ENCODE peak calls at places on chromosomes 7 and 10, in ten cellular contexts. H, C, I, E, L, A, T, Q, J and O are unnamed samples.

GRCh38 chr7:99035723-99036530 is 108.0 kb downstream of the SMURF1 start:
- DNase-seq in H (no peak), C (no peak), I (no peak), E (no peak), L (no peak), A (no peak), T (no peak), Q (no peak), J (no peak), O (no peak)

GRCh38 chr10:6957851-6958250 is 377.8 kb upstream of the PRKCQ start:
- DNase-seq in H (no peak), C (no peak), I (no peak), E (no peak), L (no peak), A (no peak), T (no peak), Q (no peak), J (no peak), O (no peak)

GRCh38 chr10:80122110-80122710 is 10.3 kb upstream of the PLAC9 start:
- DNase-seq in H (no peak), C (no peak), I (no peak), E (no peak), L (no peak), A (no peak), T (no peak), Q (no peak), J (no peak), O (no peak)

GRCh38 chr7:41916450-41916927 is 213.6 kb upstream of the INHBA start:
- DNase-seq in H (no peak), C (no peak), I (no peak), E (no peak), L (no peak), A (no peak), T (peak), Q (no peak), J (no peak), O (no peak)

GRCh38 chr10:31866118-31866670 is 62.4 kb downstream of the ARHGAP12 start:
- DNase-seq in H (no peak), C (no peak), I (no peak), E (no peak), L (no peak), A (no peak), T (no peak), Q (no peak), J (peak), O (no peak)

GRCh38 chr7:3937146-3937545 is 636.1 kb downstream of the SDK1 start:
- DNase-seq in H (no peak), C (no peak), I (no peak), E (no peak), L (no peak), A (no peak), T (no peak), Q (no peak), J (no peak), O (no peak)

GRCh38 chr10:49295297-49295696 is 3.7 kb upstream of the C10orf71 start:
- DNase-seq in H (no peak), C (no peak), I (no peak), E (no peak), L (no peak), A (no peak), T (no peak), Q (no peak), J (no peak), O (no peak)

GRCh38 chr7:101507791-101508252 is 121.3 kb downstream of the MYL10 start:
- DNase-seq in H (peak), C (peak), I (peak), E (peak), L (peak), A (no peak), T (peak), Q (no peak), J (peak), O (peak)

GRCh38 chr7:82755705-82756551 is 312.4 kb upstream of the CACNA2D1 start:
- DNase-seq in H (no peak), C (no peak), I (no peak), E (no peak), L (no peak), A (no peak), T (peak), Q (no peak), J (no peak), O (no peak)

GRCh38 chr7:101169838-101170531 is 4.6 kb upstream of the VGF start:
- DNase-seq in H (peak), C (peak), I (peak), E (peak), L (peak), A (peak), T (peak), Q (peak), J (peak), O (peak)

GRCh38 chr10:76301950-76302349 is 870.5 kb downstream of the LRMDA start:
- DNase-seq in H (no peak), C (no peak), I (no peak), E (no peak), L (no peak), A (no peak), T (peak), Q (no peak), J (no peak), O (no peak)

GRCh38 chr10:114777415-114777814 is 44.2 kb upstream of the FHIP2A start:
- DNase-seq in H (no peak), C (no peak), I (no peak), E (no peak), L (no peak), A (no peak), T (no peak), Q (no peak), J (no peak), O (no peak)

GRCh38 chr10:68606918-68607317 is 46.8 kb downstream of the TET1 start:
- DNase-seq in H (no peak), C (no peak), I (no peak), E (no peak), L (no peak), A (no peak), T (no peak), Q (no peak), J (no peak), O (no peak)

GRCh38 chr7:135317676-135318326 is 84.2 kb downstream of the STRA8 start:
- DNase-seq in H (no peak), C (no peak), I (no peak), E (no peak), L (no peak), A (no peak), T (no peak), Q (no peak), J (no peak), O (no peak)

GRCh38 chr10:75143353-75143752 is 31.9 kb downstream of the SAMD8 start:
- DNase-seq in H (no peak), C (no peak), I (no peak), E (no peak), L (no peak), A (no peak), T (no peak), Q (no peak), J (no peak), O (no peak)